ENCODE peak calls at places on chromosomes 6 and 20, in nine cellular contexts. One of them, this sample, is unnamed.

GRCh38 chr6:147448212-147448611 is 60.3 kb upstream of the SAMD5 start:
- DNase-seq in body of pancreas: peak; percentile 35
- DNase-seq in prostate gland: no peak
- DNase-seq in breast epithelium: peak; percentile 18
- DNase-seq in HepG2: no peak
- DNase-seq in heart left ventricle: no peak
- DNase-seq in tibial nerve: no peak
- DNase-seq in suprapubic skin: no peak
- DNase-seq in adrenal gland: no peak
- DNase-seq in this sample: no peak

GRCh38 chr6:49787176-49787575 is at the start of gene PGK2:
- DNase-seq in body of pancreas: no peak
- DNase-seq in prostate gland: no peak
- DNase-seq in breast epithelium: no peak
- DNase-seq in HepG2: no peak
- DNase-seq in heart left ventricle: no peak
- DNase-seq in tibial nerve: no peak
- DNase-seq in suprapubic skin: no peak
- DNase-seq in adrenal gland: no peak
- DNase-seq in this sample: no peak

GRCh38 chr6:73074175-73074574 is 151.1 kb downstream of the KHDC1L start:
- DNase-seq in body of pancreas: no peak
- DNase-seq in prostate gland: no peak
- DNase-seq in breast epithelium: no peak
- DNase-seq in HepG2: no peak
- DNase-seq in heart left ventricle: no peak
- DNase-seq in tibial nerve: no peak
- DNase-seq in suprapubic skin: no peak
- DNase-seq in adrenal gland: no peak
- DNase-seq in this sample: no peak

GRCh38 chr20:46132705-46133120 is 14.6 kb downstream of the CD40 start:
- DNase-seq in body of pancreas: peak; percentile 75
- DNase-seq in prostate gland: peak; percentile 66
- DNase-seq in breast epithelium: peak; percentile 47
- DNase-seq in HepG2: peak; percentile 53
- DNase-seq in heart left ventricle: peak; percentile 54
- DNase-seq in tibial nerve: peak; percentile 50
- DNase-seq in suprapubic skin: peak; percentile 89
- DNase-seq in adrenal gland: peak; percentile 87
- DNase-seq in this sample: peak; percentile 46

GRCh38 chr6:90429713-90430112 is 133.1 kb upstream of the BACH2 start:
- DNase-seq in body of pancreas: no peak
- DNase-seq in prostate gland: no peak
- DNase-seq in breast epithelium: no peak
- DNase-seq in HepG2: no peak
- DNase-seq in heart left ventricle: no peak
- DNase-seq in tibial nerve: no peak
- DNase-seq in suprapubic skin: no peak
- DNase-seq in adrenal gland: no peak
- DNase-seq in this sample: no peak

GRCh38 chr6:121897337-121897760 is 461.9 kb downstream of the GJA1 start:
- DNase-seq in body of pancreas: no peak
- DNase-seq in prostate gland: no peak
- DNase-seq in breast epithelium: no peak
- DNase-seq in HepG2: no peak
- DNase-seq in heart left ventricle: no peak
- DNase-seq in tibial nerve: no peak
- DNase-seq in suprapubic skin: no peak
- DNase-seq in adrenal gland: no peak
- DNase-seq in this sample: no peak

GRCh38 chr6:123821112-123821511 is 17.4 kb downstream of the NKAIN2 start:
- DNase-seq in body of pancreas: no peak
- DNase-seq in prostate gland: no peak
- DNase-seq in breast epithelium: no peak
- DNase-seq in HepG2: no peak
- DNase-seq in heart left ventricle: no peak
- DNase-seq in tibial nerve: no peak
- DNase-seq in suprapubic skin: no peak
- DNase-seq in adrenal gland: no peak
- DNase-seq in this sample: no peak

GRCh38 chr6:104266922-104267321 is 592.8 kb downstream of the HACE1 start:
- DNase-seq in body of pancreas: no peak
- DNase-seq in prostate gland: no peak
- DNase-seq in breast epithelium: no peak
- DNase-seq in HepG2: no peak
- DNase-seq in heart left ventricle: no peak
- DNase-seq in tibial nerve: no peak
- DNase-seq in suprapubic skin: no peak
- DNase-seq in adrenal gland: no peak
- DNase-seq in this sample: no peak

GRCh38 chr20:58372836-58373235 is 16.2 kb upstream of the VAPB start:
- DNase-seq in body of pancreas: no peak
- DNase-seq in prostate gland: no peak
- DNase-seq in breast epithelium: no peak
- DNase-seq in HepG2: no peak
- DNase-seq in heart left ventricle: no peak
- DNase-seq in tibial nerve: no peak
- DNase-seq in suprapubic skin: no peak
- DNase-seq in adrenal gland: peak; percentile 43
- DNase-seq in this sample: no peak

GRCh38 chr20:61510778-61511330 is 258.8 kb downstream of the CDH4 start:
- DNase-seq in body of pancreas: no peak
- DNase-seq in prostate gland: no peak
- DNase-seq in breast epithelium: no peak
- DNase-seq in HepG2: no peak
- DNase-seq in heart left ventricle: no peak
- DNase-seq in tibial nerve: no peak
- DNase-seq in suprapubic skin: no peak
- DNase-seq in adrenal gland: no peak
- DNase-seq in this sample: no peak

GRCh38 chr6:44182911-44183390 is 24.3 kb downstream of the CAPN11 start:
- DNase-seq in body of pancreas: no peak
- DNase-seq in prostate gland: no peak
- DNase-seq in breast epithelium: no peak
- DNase-seq in HepG2: no peak
- DNase-seq in heart left ventricle: no peak
- DNase-seq in tibial nerve: no peak
- DNase-seq in suprapubic skin: no peak
- DNase-seq in adrenal gland: no peak
- DNase-seq in this sample: no peak

GRCh38 chr20:59608871-59609270 is 4.5 kb downstream of the PHACTR3 start:
- DNase-seq in body of pancreas: no peak
- DNase-seq in prostate gland: no peak
- DNase-seq in breast epithelium: no peak
- DNase-seq in HepG2: no peak
- DNase-seq in heart left ventricle: no peak
- DNase-seq in tibial nerve: no peak
- DNase-seq in suprapubic skin: no peak
- DNase-seq in adrenal gland: no peak
- DNase-seq in this sample: no peak

GRCh38 chr6:397604-398003 is 6.1 kb downstream of the IRF4 start:
- DNase-seq in body of pancreas: no peak
- DNase-seq in prostate gland: no peak
- DNase-seq in breast epithelium: no peak
- DNase-seq in HepG2: no peak
- DNase-seq in heart left ventricle: no peak
- DNase-seq in tibial nerve: no peak
- DNase-seq in suprapubic skin: no peak
- DNase-seq in adrenal gland: no peak
- DNase-seq in this sample: no peak

GRCh38 chr20:52652271-52652670 is 319.9 kb upstream of the TSHZ2 start:
- DNase-seq in body of pancreas: no peak
- DNase-seq in prostate gland: no peak
- DNase-seq in breast epithelium: no peak
- DNase-seq in HepG2: no peak
- DNase-seq in heart left ventricle: no peak
- DNase-seq in tibial nerve: no peak
- DNase-seq in suprapubic skin: no peak
- DNase-seq in adrenal gland: no peak
- DNase-seq in this sample: no peak

GRCh38 chr6:112626468-112627082 is 279.4 kb downstream of the RFPL4B start:
- DNase-seq in body of pancreas: no peak
- DNase-seq in prostate gland: no peak
- DNase-seq in breast epithelium: no peak
- DNase-seq in HepG2: peak; percentile 10
- DNase-seq in heart left ventricle: no peak
- DNase-seq in tibial nerve: no peak
- DNase-seq in suprapubic skin: no peak
- DNase-seq in adrenal gland: no peak
- DNase-seq in this sample: no peak
- TF ChIP-seq POLR2A in body of pancreas: no peak
- TF ChIP-seq POLR2A in prostate gland: no peak
- TF ChIP-seq POLR2A in breast epithelium: no peak
- TF ChIP-seq POLR2A in HepG2: no peak
- TF ChIP-seq POLR2A in heart left ventricle: no peak
- TF ChIP-seq POLR2A in tibial nerve: no peak
- TF ChIP-seq POLR2A in suprapubic skin: no peak
- TF ChIP-seq POLR2A in adrenal gland: no peak
- TF ChIP-seq POLR2A in this sample: no peak

DNA sequence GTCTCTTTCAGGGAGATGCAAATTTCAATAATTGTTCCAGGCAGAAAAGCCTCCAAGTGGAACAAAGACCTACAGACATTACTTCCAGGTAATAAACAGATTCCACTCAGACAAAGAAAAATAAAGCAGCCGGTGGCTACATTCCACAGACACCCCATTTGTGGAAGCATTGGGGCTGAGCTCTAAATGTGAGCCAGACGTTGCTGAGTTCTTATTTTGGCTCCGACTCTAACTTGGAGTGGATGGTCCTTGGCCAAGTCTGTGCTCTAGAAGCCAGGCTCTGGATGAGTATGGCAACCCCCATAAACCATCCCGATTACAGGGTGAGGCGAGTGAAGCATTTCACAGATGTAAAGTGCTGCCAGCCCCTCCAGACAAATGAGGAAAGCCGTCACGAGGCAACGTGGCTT is 6.6 kb downstream of the TRAM2 start:
- DNase-seq in body of pancreas: no peak
- DNase-seq in prostate gland: no peak
- DNase-seq in breast epithelium: no peak
- DNase-seq in HepG2: no peak
- DNase-seq in heart left ventricle: peak; percentile 46
- DNase-seq in tibial nerve: no peak
- DNase-seq in suprapubic skin: no peak
- DNase-seq in adrenal gland: no peak
- DNase-seq in this sample: no peak
- H3K4me1 ChIP-seq in body of pancreas: peaks cover 27% of the 10 kb centered on the region
- H3K4me1 ChIP-seq in prostate gland: no peaks in the 10 kb centered on the region
- H3K4me1 ChIP-seq in breast epithelium: peaks cover 7% of the 10 kb centered on the region
- H3K4me1 ChIP-seq in HepG2: peaks cover 100% of the 10 kb centered on the region
- H3K4me1 ChIP-seq in heart left ventricle: peaks cover 91% of the 10 kb centered on the region
- H3K4me1 ChIP-seq in tibial nerve: peaks cover 68% of the 10 kb centered on the region
- H3K4me1 ChIP-seq in suprapubic skin: peaks cover 61% of the 10 kb centered on the region
- H3K4me1 ChIP-seq in adrenal gland: peaks cover 8% of the 10 kb centered on the region
- H3K4me1 ChIP-seq in this sample: peaks cover 56% of the 10 kb centered on the region

GRCh38 chr6:35425284-35425683 is 26.9 kb upstream of the FANCE start:
- DNase-seq in body of pancreas: no peak
- DNase-seq in prostate gland: no peak
- DNase-seq in breast epithelium: no peak
- DNase-seq in HepG2: no peak
- DNase-seq in heart left ventricle: no peak
- DNase-seq in tibial nerve: no peak
- DNase-seq in suprapubic skin: no peak
- DNase-seq in adrenal gland: no peak
- DNase-seq in this sample: no peak
- H3K27ac ChIP-seq in body of pancreas: no peak overlapping the region
- H3K27ac ChIP-seq in prostate gland: no peak overlapping the region
- H3K27ac ChIP-seq in breast epithelium: no peak overlapping the region
- H3K27ac ChIP-seq in HepG2: no peak overlapping the region
- H3K27ac ChIP-seq in heart left ventricle: no peak overlapping the region
- H3K27ac ChIP-seq in tibial nerve: no peak overlapping the region
- H3K27ac ChIP-seq in suprapubic skin: no peak overlapping the region
- H3K27ac ChIP-seq in adrenal gland: no peak overlapping the region
- H3K27ac ChIP-seq in this sample: no peak overlapping the region

GRCh38 chr6:11535801-11536230 is 1.7 kb upstream of the TMEM170B start:
- DNase-seq in body of pancreas: peak; percentile 54
- DNase-seq in prostate gland: no peak
- DNase-seq in breast epithelium: no peak
- DNase-seq in HepG2: peak; percentile 39
- DNase-seq in heart left ventricle: no peak
- DNase-seq in tibial nerve: no peak
- DNase-seq in suprapubic skin: no peak
- DNase-seq in adrenal gland: peak; percentile 62
- DNase-seq in this sample: no peak

GRCh38 chr6:11536795-11537194 is 754 bp upstream of the TMEM170B start:
- DNase-seq in body of pancreas: peak; percentile 28
- DNase-seq in prostate gland: no peak
- DNase-seq in breast epithelium: no peak
- DNase-seq in HepG2: no peak
- DNase-seq in heart left ventricle: no peak
- DNase-seq in tibial nerve: no peak
- DNase-seq in suprapubic skin: no peak
- DNase-seq in adrenal gland: peak; percentile 61
- DNase-seq in this sample: no peak

GRCh38 chr6:11538049-11538798 is 675 bp downstream of the TMEM170B start:
- DNase-seq in body of pancreas: peak; percentile 24
- DNase-seq in prostate gland: peak; percentile 16
- DNase-seq in breast epithelium: no peak
- DNase-seq in HepG2: no peak
- DNase-seq in heart left ventricle: peak; percentile 26
- DNase-seq in tibial nerve: no peak
- DNase-seq in suprapubic skin: no peak
- DNase-seq in adrenal gland: peak; percentile 61
- DNase-seq in this sample: no peak

GRCh38 chr6:11538799-11539468 is 1.4 kb downstream of the TMEM170B start:
- DNase-seq in body of pancreas: no peak
- DNase-seq in prostate gland: no peak
- DNase-seq in breast epithelium: no peak
- DNase-seq in HepG2: no peak
- DNase-seq in heart left ventricle: no peak
- DNase-seq in tibial nerve: no peak
- DNase-seq in suprapubic skin: no peak
- DNase-seq in adrenal gland: no peak
- DNase-seq in this sample: no peak

DNA sequence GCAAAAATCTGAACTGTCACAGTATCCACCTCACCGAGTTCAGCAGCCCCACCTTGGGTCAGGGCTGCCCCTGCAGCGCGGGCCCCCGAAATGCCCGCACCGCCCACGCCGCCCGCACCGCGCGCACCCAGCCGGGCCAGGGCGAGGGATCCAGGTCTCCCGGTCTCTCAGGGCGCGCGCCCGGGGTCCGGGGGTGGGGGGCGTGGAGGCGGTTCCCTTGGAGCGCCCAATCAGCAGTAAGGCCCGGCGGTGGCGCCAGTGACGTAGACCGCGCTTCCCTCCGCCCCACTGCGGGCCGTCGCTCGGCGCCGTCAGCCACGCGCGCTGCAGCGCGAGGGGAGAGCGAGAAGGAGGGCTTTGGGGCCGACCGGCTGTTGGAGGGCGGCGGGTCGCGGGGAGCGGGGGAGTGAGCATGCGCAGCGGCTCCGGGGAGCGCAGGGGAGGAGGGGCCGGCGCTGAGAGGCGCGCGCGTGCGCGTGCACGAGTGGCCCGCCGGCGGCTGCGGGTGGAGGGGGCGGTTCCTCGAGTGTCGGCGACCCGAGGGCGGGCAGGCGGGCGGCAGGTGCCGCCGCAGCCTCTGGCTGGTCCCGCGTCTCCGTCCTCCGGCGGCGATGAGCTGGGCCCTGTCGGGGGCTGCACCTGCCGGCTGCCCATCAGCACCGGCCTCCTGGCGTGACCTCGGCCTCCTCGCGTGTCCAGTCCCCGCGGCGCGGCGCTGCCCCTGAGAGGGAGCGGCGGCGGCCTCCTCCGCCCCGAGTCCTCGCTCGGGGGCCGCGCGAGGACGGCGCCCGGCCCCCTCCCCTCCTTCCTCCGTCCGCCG is at the start of gene TMEM170B:
- DNase-seq in body of pancreas: peak; percentile 94
- DNase-seq in prostate gland: peak; percentile 87
- DNase-seq in breast epithelium: peak; percentile 84
- DNase-seq in HepG2: peak; percentile 91
- DNase-seq in heart left ventricle: peak; percentile 95
- DNase-seq in tibial nerve: peak; percentile 79
- DNase-seq in suprapubic skin: peak; percentile 94
- DNase-seq in adrenal gland: peak; percentile 96
- DNase-seq in this sample: peak; percentile 87
- TF ChIP-seq POLR2A in body of pancreas: peak; percentile 72
- TF ChIP-seq POLR2A in prostate gland: peak; percentile 52
- TF ChIP-seq POLR2A in breast epithelium: no peak
- TF ChIP-seq POLR2A in HepG2: peak; percentile 71
- TF ChIP-seq POLR2A in heart left ventricle: no peak
- TF ChIP-seq POLR2A in tibial nerve: peak; percentile 69
- TF ChIP-seq POLR2A in suprapubic skin: no peak
- TF ChIP-seq POLR2A in adrenal gland: peak; percentile 69
- TF ChIP-seq POLR2A in this sample: peak; percentile 77